ENCODE peak calls at places on chromosomes 3 and 15, in six cellular contexts. R is stimulated activated CD4-positive, alpha-beta T cell treated with anti-CD3 and anti-CD28 coated beads, Interleukin-2, amount 100 ng/mL, for 48 hours; V is psoas muscle; W is activated CD4-positive, CD25-positive, alpha-beta regulatory T cell treated with anti-CD3 and anti-CD28 coated beads, Interleukin-2, amount 50 U/mL, for 72 hours; B is stimulated activated naive B cell treated with anti-CD40 and anti-IgM and Interleukin-4, amounts not matched to agents 10 μg/mL and 1 μg/mL and 100 μg/mL, for 72 hours; L is NCI-H1417. C is an unnamed sample.

GRCh38 chr3:99972380-99973104 is 141.8 kb downstream of the FILIP1L start:
- DNase-seq in R (no peak), V (peak), W (no peak), B (no peak), L (no peak), C (no peak)

GRCh38 chr3:139534444-139534812 is 5.1 kb downstream of the RBP1 start:
- DNase-seq in R (no peak), V (no peak), W (no peak), B (no peak), L (peak), C (no peak)

GRCh38 chr3:187281191-187281714 is 10.3 kb downstream of the MASP1 start:
- DNase-seq in R (no peak), V (no peak), W (no peak), B (no peak), L (no peak), C (no peak)

GRCh38 chr3:112374334-112374734 is 41.4 kb downstream of the CD200 start:
- DNase-seq in R (no peak), V (no peak), W (no peak), B (no peak), L (no peak), C (no peak)

GRCh38 chr3:127967296-127967695 is 52.3 kb downstream of the KBTBD12 start:
- DNase-seq in R (no peak), V (no peak), W (no peak), B (no peak), L (no peak), C (no peak)

GRCh38 chr15:85793641-85794597 is 806 bp downstream of the KLHL25 start:
- DNase-seq in R (peak), V (peak), W (peak), B (peak), L (no peak), C (peak)

GRCh38 chr3:126567696-126568438 is 9.1 kb upstream of the C3orf22 start:
- DNase-seq in R (no peak), V (peak), W (no peak), B (no peak), L (no peak), C (no peak)

GRCh38 chr3:99919694-99920093 is 102.0 kb downstream of the CMSS1 start:
- DNase-seq in R (no peak), V (no peak), W (no peak), B (no peak), L (no peak), C (no peak)

GRCh38 chr3:42369304-42369703 is 41.1 kb downstream of the LYZL4 start:
- DNase-seq in R (no peak), V (no peak), W (no peak), B (no peak), L (no peak), C (no peak)

GRCh38 chr3:117150628-117151027 is 441.0 kb downstream of the TUSC7 start:
- DNase-seq in R (no peak), V (no peak), W (no peak), B (no peak), L (no peak), C (no peak)

GRCh38 chr15:84878504-84878903 is 6.0 kb upstream of the SLC28A1 start:
- DNase-seq in R (peak), V (peak), W (peak), B (peak), L (peak), C (no peak)

GRCh38 chr3:115244350-115244749 is 97.3 kb upstream of the ZBTB20 start:
- DNase-seq in R (no peak), V (no peak), W (no peak), B (no peak), L (no peak), C (no peak)